ENCODE peak calls at places on chromosomes 16 and 17, in four cellular contexts. One of them, this sample, is unnamed.

GRCh38 chr16:87387942-87388817 is 4.0 kb upstream of the MAP1LC3B start:
- DNase-seq in HCT116: peak
- DNase-seq in OCI-LY7: peak
- DNase-seq in PC-3: peak
- DNase-seq in this sample: peak

GRCh38 chr17:73196500-73196899 is 3.6 kb downstream of the COG1 start:
- DNase-seq in PC-3: no peak
- DNase-seq in OCI-LY7: no peak
- DNase-seq in HCT116: no peak
- DNase-seq in this sample: no peak

GRCh38 chr17:27418366-27418615 is 38.0 kb upstream of the KSR1 start:
- DNase-seq in OCI-LY7: no peak
- DNase-seq in HCT116: no peak
- DNase-seq in PC-3: no peak
- DNase-seq in this sample: no peak

GRCh38 chr16:86502856-86503748 is 7.2 kb upstream of the FOXF1 start:
- DNase-seq in PC-3: no peak
- DNase-seq in HCT116: no peak
- DNase-seq in OCI-LY7: no peak
- DNase-seq in this sample: no peak

GRCh38 chr16:57801856-57802634 is at the start of gene KIFC3:
- DNase-seq in HCT116: no peak
- DNase-seq in PC-3: peak
- DNase-seq in OCI-LY7: peak
- DNase-seq in this sample: peak

GRCh38 chr17:40827746-40828453 is 5.5 kb upstream of the KRT10 start:
- DNase-seq in OCI-LY7: no peak
- DNase-seq in PC-3: peak
- DNase-seq in HCT116: peak
- DNase-seq in this sample: no peak

GRCh38 chr16:56370836-56371235 is 54.5 kb downstream of the AMFR start:
- DNase-seq in PC-3: peak
- DNase-seq in OCI-LY7: no peak
- DNase-seq in HCT116: no peak
- DNase-seq in this sample: peak

GRCh38 chr17:10247806-10248334 is 49.5 kb upstream of the GAS7 start:
- DNase-seq in OCI-LY7: no peak
- DNase-seq in PC-3: no peak
- DNase-seq in HCT116: no peak
- DNase-seq in this sample: no peak

GRCh38 chr17:34998205-34998604 is 17.9 kb downstream of the LIG3 start:
- DNase-seq in HCT116: peak
- DNase-seq in OCI-LY7: peak
- DNase-seq in PC-3: peak
- DNase-seq in this sample: peak

GRCh38 chr16:75256059-75256870 is 4.8 kb upstream of the BCAR1 start:
- DNase-seq in PC-3: no peak
- DNase-seq in OCI-LY7: no peak
- DNase-seq in HCT116: no peak
- DNase-seq in this sample: no peak

GRCh38 chr16:2388875-2389433 is 40.3 kb upstream of the CCNF start:
- DNase-seq in OCI-LY7: no peak
- DNase-seq in PC-3: peak
- DNase-seq in HCT116: no peak
- DNase-seq in this sample: no peak

GRCh38 chr17:50129946-50130777 is at the start of gene SAMD14:
- DNase-seq in HCT116: no peak
- DNase-seq in OCI-LY7: no peak
- DNase-seq in PC-3: no peak
- DNase-seq in this sample: no peak

GRCh38 chr16:15882563-15882962 is 5.8 kb downstream of the CEP20 start:
- DNase-seq in HCT116: no peak
- DNase-seq in PC-3: no peak
- DNase-seq in OCI-LY7: no peak
- DNase-seq in this sample: no peak

GRCh38 chr16:66634527-66635196 is 30.2 kb downstream of the CMTM3 start:
- DNase-seq in OCI-LY7: no peak
- DNase-seq in PC-3: no peak
- DNase-seq in HCT116: no peak
- DNase-seq in this sample: no peak

GRCh38 chr16:54511181-54511731 is 224.7 kb upstream of the IRX3 start:
- DNase-seq in HCT116: no peak
- DNase-seq in PC-3: no peak
- DNase-seq in OCI-LY7: no peak
- DNase-seq in this sample: no peak

GRCh38 chr17:57213180-57213825 is 43.0 kb upstream of the MSI2 start:
- DNase-seq in HCT116: no peak
- DNase-seq in OCI-LY7: no peak
- DNase-seq in PC-3: no peak
- DNase-seq in this sample: no peak

GRCh38 chr17:66462010-66462409 is 159.6 kb downstream of the PRKCA start:
- DNase-seq in HCT116: no peak
- DNase-seq in PC-3: no peak
- DNase-seq in OCI-LY7: no peak
- DNase-seq in this sample: no peak

GRCh38 chr17:74919440-74920305 is 3.4 kb downstream of the USH1G start:
- DNase-seq in PC-3: no peak
- DNase-seq in OCI-LY7: no peak
- DNase-seq in HCT116: no peak
- DNase-seq in this sample: no peak

GRCh38 chr17:80265205-80266068 is 4.8 kb downstream of the RNF213 start:
- DNase-seq in PC-3: no peak
- DNase-seq in HCT116: no peak
- DNase-seq in OCI-LY7: no peak
- DNase-seq in this sample: no peak
- H3K27ac ChIP-seq in PC-3: no peak
- H3K27ac ChIP-seq in HCT116: no peak
- H3K27ac ChIP-seq in OCI-LY7: no peak
- H3K27ac ChIP-seq in this sample: no peak

GRCh38 chr16:5321925-5322324 is 224.3 kb upstream of the EEF2KMT start:
- DNase-seq in PC-3: no peak
- DNase-seq in HCT116: no peak
- DNase-seq in OCI-LY7: no peak
- DNase-seq in this sample: no peak

GRCh38 chr16:5326395-5326794 is 228.8 kb upstream of the EEF2KMT start:
- DNase-seq in PC-3: no peak
- DNase-seq in HCT116: no peak
- DNase-seq in OCI-LY7: no peak
- DNase-seq in this sample: no peak

GRCh38 chr16:5323742-5324141 is 226.1 kb upstream of the EEF2KMT start:
- DNase-seq in OCI-LY7: no peak
- DNase-seq in PC-3: no peak
- DNase-seq in HCT116: no peak
- DNase-seq in this sample: no peak

GRCh38 chr16:5325932-5326331 is 228.3 kb upstream of the EEF2KMT start:
- DNase-seq in OCI-LY7: no peak
- DNase-seq in PC-3: no peak
- DNase-seq in HCT116: no peak
- DNase-seq in this sample: no peak

GRCh38 chr16:5323284-5323683 is 225.7 kb upstream of the EEF2KMT start:
- DNase-seq in HCT116: no peak
- DNase-seq in PC-3: no peak
- DNase-seq in OCI-LY7: no peak
- DNase-seq in this sample: no peak
- H3K4me3 ChIP-seq in HCT116: no peak
- H3K4me3 ChIP-seq in PC-3: no peak
- H3K4me3 ChIP-seq in OCI-LY7: no peak
- H3K4me3 ChIP-seq in this sample: no peak

DNA sequence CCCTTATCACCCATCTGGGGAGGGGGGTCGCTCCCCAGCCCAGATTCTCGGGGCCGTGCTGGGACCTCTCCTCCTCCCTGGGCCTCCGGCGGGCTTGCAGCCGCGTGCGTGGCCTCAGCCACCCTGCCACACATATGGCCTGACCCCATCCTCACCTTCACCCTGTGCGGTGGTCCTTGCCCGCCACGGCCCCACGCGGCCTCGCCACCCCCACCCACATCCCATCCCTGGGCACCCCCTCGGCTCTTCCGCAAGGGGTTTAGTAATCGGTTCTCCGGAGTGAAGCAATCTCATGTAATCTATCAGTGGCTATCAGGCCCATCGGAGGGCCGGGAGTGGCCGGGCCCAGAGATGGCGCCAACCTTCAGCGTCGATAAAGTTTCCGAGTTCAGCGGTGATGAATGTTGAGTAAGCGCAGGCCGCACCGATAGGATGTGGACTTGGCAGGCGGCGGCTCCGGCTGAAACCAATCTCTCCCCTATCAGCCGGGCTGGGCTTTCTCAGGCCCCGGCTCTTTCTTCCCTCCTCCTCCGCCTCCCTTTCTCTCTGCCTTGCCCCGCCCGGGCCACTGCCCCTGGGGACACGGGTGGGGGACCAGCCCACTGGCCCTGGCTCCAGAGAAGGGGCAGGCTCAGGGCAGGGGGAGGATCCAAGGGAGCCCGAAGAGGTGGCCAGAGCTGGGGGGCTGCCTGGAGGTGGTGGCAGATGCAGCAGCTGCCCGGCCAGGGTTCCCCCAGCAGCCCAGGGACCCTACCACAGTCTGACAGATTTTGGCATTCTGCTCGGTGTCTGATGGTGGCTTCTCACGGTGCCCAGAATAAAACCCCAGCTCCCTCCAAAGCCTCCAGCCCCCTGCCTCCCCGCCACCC is 20.8 kb downstream of the ZFPM1 start:
- DNase-seq in HCT116: no peak
- DNase-seq in PC-3: no peak
- DNase-seq in OCI-LY7: no peak
- DNase-seq in this sample: no peak
- H2AFZ ChIP-seq in HCT116: no peak
- H2AFZ ChIP-seq in PC-3: no peak
- H2AFZ ChIP-seq in OCI-LY7: no peak
- H2AFZ ChIP-seq in this sample: no peak

GRCh38 chr17:16013943-16014407 is 14.4 kb downstream of the TTC19 start:
- DNase-seq in HCT116: peak
- DNase-seq in PC-3: peak
- DNase-seq in OCI-LY7: no peak
- DNase-seq in this sample: no peak
- H3K27ac ChIP-seq in HCT116: no peak
- H3K27ac ChIP-seq in PC-3: peak
- H3K27ac ChIP-seq in OCI-LY7: no peak
- H3K27ac ChIP-seq in this sample: no peak

GRCh38 chr16:85436636-85437160 is 176.4 kb upstream of the GSE1 start:
- DNase-seq in OCI-LY7: no peak
- DNase-seq in HCT116: no peak
- DNase-seq in PC-3: no peak
- DNase-seq in this sample: no peak
- H3K4me3 ChIP-seq in OCI-LY7: no peak
- H3K4me3 ChIP-seq in HCT116: no peak
- H3K4me3 ChIP-seq in PC-3: no peak
- H3K4me3 ChIP-seq in this sample: no peak

This sample was measured in PC-9.